ENCODE peak calls at places on chromosome 19, in six cellular contexts. G is AG10803, M is tibial artery, Q is epithelial cell of esophagus, Z is kidney epithelial cell, D is esophagus squamous epithelium. B is an unnamed sample.

GRCh38 chr19:17107546-17108452 is 32.2 kb downstream of the MYO9B start:
- DNase-seq in D (no peak), Z (peak), M (peak), G (peak), Q (peak), B (peak)

GRCh38 chr19:56765107-56765506 is 75.4 kb downstream of the PEG3 start:
- DNase-seq in Q (peak), G (no peak), D (no peak), Z (no peak), M (no peak), B (no peak)

GRCh38 chr19:12065100-12065538 is 588 bp downstream of the ZNF844 start:
- DNase-seq in Z (no peak), G (peak), M (peak), Q (no peak), D (no peak), B (peak)

GRCh38 chr19:39173502-39173991 is 23.2 kb upstream of the NCCRP1 start:
- DNase-seq in Q (no peak), D (no peak), G (no peak), Z (no peak), M (no peak), B (no peak)

GRCh38 chr19:47610902-47611301 is 2.0 kb downstream of the BICRA start:
- DNase-seq in G (no peak), M (no peak), Z (no peak), Q (no peak), D (no peak), B (no peak)

GRCh38 chr19:54179921-54180452 is 7.0 kb upstream of the TMC4 start:
- DNase-seq in Z (peak), Q (peak), M (no peak), D (no peak), G (no peak), B (peak)

GRCh38 chr19:1817553-1818179 is 5.6 kb upstream of the ATP8B3 start:
- DNase-seq in G (no peak), D (no peak), Z (no peak), M (no peak), Q (no peak), B (no peak)

GRCh38 chr19:47776568-47776967 is 1.9 kb upstream of the SELENOW start:
- DNase-seq in G (no peak), Q (peak), D (no peak), Z (no peak), M (no peak), B (no peak)

GRCh38 chr19:49689133-49690072 is at the start of gene ADM5:
- DNase-seq in M (no peak), G (no peak), Q (peak), Z (no peak), D (no peak), B (no peak)

GRCh38 chr19:1756705-1757445 is 3.6 kb downstream of the ONECUT3 start:
- DNase-seq in D (no peak), Z (no peak), G (no peak), M (no peak), Q (no peak), B (no peak)

DNA sequence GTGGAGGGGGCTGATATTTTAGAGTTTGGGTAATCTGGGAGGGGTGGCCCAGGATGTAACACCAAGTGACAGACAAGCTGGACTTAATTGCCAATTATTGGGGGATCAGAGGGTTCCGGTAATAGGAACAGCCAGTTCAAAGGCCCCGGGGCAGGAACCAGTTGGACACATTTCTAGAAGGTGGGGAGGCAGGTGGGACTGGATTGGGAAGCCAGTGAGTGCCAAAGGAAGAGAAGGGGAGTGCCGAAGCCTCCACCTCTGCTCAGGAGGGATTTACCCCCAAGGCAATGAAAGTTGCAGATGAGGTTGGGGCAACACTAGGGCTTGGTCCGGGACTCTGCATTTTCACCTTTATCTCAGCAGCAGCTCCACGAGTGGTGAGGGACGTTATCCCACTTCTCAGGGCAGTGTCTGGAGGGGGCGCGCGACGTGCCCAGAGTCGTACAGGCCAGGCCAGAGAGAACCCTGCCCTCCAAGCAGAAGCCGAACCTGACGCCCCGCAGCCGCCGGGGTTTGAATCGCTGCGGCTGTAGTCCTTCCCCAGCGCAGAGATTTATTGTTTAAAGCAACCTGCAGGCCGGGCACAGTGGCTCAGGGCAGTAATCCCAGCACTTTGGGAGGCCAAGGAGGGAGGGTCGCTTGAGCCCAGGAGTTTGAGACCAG is 5.7 kb upstream of the JUND start:
- DNase-seq in G (no peak), D (no peak), Z (no peak), M (no peak), Q (no peak), B (no peak)
- H3K4me3 ChIP-seq in G (no peak), D (no peak), Z (no peak), M (no peak), Q (no peak), B (no peak)

GRCh38 chr19:29263305-29264080 is 50.5 kb upstream of the UQCRFS1 start:
- DNase-seq in G (peak), Z (no peak), D (no peak), Q (peak), M (peak), B (peak)
- TF ChIP-seq CTCF in G (peak), Z (peak), D (peak), Q (peak), M (peak), B (peak)

GRCh38 chr19:30227071-30227621 is 145.0 kb upstream of the ZNF536 start:
- DNase-seq in Z (no peak), M (no peak), D (no peak), G (no peak), Q (no peak), B (peak)

GRCh38 chr19:30225615-30226463 is 146.3 kb upstream of the ZNF536 start:
- DNase-seq in Q (no peak), Z (no peak), D (no peak), M (no peak), G (no peak), B (no peak)

GRCh38 chr19:30224689-30225606 is 147.2 kb upstream of the ZNF536 start:
- DNase-seq in Z (no peak), Q (no peak), M (no peak), D (no peak), G (peak), B (no peak)

GRCh38 chr19:30227661-30228112 is 144.5 kb upstream of the ZNF536 start:
- DNase-seq in Z (no peak), D (no peak), M (peak), Q (peak), G (peak), B (peak)

DNA sequence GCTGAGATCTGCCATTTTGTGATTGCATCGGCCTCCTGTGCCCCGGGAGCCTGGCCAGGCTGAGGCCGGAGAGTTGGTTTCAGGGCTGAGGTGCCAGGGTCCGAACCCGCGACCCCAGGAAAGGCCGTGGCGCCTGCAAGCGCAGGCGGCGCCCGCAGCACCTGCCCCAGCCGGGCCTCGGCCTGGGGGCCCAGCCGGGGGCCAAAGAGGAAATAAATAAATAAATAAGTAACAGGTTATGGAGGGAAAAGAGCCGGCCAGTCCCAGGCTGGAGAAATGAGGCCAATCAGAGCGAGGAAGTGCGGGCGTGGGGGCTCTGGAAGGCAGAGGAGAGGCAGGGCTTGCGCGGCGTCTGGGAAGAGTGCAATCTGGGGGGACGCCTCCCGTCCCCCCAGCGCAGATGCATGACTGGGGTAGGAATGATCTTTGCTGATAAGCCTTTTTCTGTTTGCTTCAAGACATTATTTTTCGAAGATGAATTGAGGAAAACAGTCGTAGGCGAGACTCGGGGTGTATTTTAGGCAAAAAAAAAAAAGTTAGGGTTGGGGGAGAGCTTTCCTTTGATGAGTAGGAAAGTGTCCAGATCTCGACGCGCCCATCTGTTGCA is 145.6 kb upstream of the ZNF536 start:
- DNase-seq in Q (no peak), Z (no peak), M (no peak), G (peak), D (no peak), B (no peak)
- H3K4me3 ChIP-seq in Q (peak), Z (peak), M (peak), G (peak), D (peak), B (no peak)

GRCh38 chr19:14070268-14071050 is 2.1 kb upstream of the MISP3 start:
- DNase-seq in Q (no peak), Z (no peak), D (no peak), M (no peak), G (no peak), B (no peak)

GRCh38 chr19:14078406-14078805 is 5.8 kb downstream of the MISP3 start:
- DNase-seq in Q (no peak), Z (no peak), M (no peak), G (no peak), D (no peak), B (no peak)

GRCh38 chr19:14073925-14074838 is 1.6 kb downstream of the MISP3 start:
- DNase-seq in Z (no peak), D (no peak), Q (peak), G (no peak), M (no peak), B (no peak)

GRCh38 chr19:14072535-14073231 is at the start of gene MISP3:
- DNase-seq in D (no peak), Q (no peak), G (no peak), Z (no peak), M (no peak), B (no peak)

GRCh38 chr19:14073232-14073924 is 792 bp downstream of the MISP3 start:
- DNase-seq in G (peak), Z (no peak), D (no peak), Q (peak), M (peak), B (peak)
- TF ChIP-seq CTCF in G (peak), Z (no peak), D (peak), Q (no peak), M (peak), B (peak)

DNA sequence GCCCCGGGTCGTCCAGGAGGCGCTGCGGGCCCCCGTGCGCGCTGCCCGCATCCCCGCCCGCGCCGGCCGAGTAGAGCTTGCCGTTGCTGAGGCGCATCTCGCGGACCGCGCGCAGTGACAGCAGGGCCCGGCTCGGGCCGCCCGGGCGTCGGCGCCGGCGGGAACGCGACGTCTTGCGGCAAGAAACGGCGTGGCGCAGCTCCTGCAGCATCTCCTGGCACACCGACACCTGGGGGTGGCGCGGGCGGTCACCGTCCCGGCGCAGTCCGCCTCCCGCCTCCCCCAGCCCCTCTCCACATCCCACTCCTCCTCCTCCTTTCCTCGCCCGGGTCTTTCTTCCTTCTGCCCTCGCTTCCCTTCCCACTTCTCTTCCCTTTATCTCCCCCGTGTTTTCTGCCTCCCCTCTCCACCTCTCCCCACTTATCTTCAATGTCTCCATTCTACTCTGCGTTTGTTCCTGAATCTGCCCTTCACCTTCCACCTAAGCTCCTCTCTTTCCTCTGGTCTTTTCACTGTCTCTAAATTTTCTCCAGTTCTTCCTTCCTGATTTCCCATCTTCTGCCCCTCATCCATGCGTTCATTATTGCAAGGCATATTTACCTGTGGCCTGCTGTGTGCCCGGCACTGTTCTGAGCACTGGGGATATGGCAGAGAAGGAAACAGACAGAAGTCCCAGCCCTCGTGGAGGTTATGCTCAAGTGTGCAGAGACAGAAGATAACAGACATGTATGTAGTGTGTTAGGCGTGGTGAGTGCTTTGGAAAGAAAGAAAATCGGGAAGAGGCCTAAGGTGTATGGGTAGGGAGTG is 5.2 kb upstream of the ATP1A3 start:
- DNase-seq in M (no peak), D (no peak), G (no peak), Z (no peak), Q (peak), B (no peak)
- H3K4me3 ChIP-seq in M (no peak), D (peak), G (no peak), Z (no peak), Q (no peak), B (no peak)

DNA sequence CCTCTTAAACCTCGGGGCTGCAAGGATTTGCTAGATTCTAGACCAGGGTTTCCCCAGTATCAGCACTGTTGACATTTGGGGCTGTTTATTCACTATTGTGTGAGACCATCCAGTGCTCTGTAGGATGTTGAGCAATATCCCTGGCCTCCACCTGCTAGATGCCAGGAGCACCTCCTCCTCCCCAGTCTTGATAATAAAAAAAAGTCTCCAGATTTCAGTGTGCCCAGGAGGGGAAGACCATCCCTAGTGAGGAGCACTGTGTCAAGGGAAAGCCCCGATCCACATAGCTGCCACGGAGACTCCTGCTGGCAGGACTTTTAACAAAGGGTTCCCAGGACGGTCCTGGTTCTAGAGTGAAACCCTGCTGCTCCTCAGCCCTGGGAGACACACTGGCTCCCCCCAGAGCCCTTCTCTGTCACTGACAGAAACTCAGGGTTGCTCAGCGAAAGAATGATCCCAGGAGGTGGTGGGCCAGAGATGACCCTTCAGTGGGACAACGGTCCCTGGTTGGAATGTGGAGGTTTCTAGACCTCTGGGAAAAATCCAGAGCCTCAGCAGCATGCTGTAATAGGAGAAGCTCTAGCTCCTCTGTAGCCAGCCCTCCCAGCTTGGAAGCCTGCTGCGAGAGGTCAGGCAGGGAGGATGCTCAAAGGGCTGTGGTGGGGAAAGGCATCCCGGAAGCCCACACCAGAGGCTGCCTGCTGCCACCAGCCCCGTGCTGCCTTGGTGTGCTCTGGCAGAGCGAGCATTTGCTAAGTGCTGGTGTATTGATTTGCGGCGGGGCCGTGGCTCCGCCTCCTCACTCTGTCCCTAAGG is 20.3 kb downstream of the LYL1 start:
- DNase-seq in Z (no peak), M (peak), D (no peak), Q (no peak), G (peak), B (peak)
- TF ChIP-seq CTCF in Z (peak), M (peak), D (peak), Q (no peak), G (peak), B (peak)

B was measured in fibroblast of pulmonary artery.